ENCODE peak calls at places on chromosomes 16 and 17, in ten cellular contexts. E is K562, O is fibroblast of lung, C is PC-9, P is body of pancreas, W is lower lobe of right lung, F is GM12864, K is mucosa of descending colon, I is heart right ventricle, Q is stomach. D is an unnamed sample.

GRCh38 chr16:50323335-50324011 is 45.3 kb downstream of the BRD7 start:
- DNase-seq in E (peak), O (peak), C (no peak), P (no peak), W (no peak), F (no peak), K (no peak), I (no peak), Q (no peak), D (no peak)

GRCh38 chr16:55622930-55623561 is 32.7 kb upstream of the SLC6A2 start:
- DNase-seq in E (peak), O (no peak), C (peak), P (peak), W (no peak), F (no peak), K (no peak), I (no peak), Q (no peak), D (peak)

GRCh38 chr17:79872762-79873161 is 33.5 kb upstream of the CBX4 start:
- DNase-seq in E (no peak), O (no peak), C (no peak), P (no peak), W (no peak), F (no peak), K (peak), I (no peak), Q (no peak), D (no peak)

GRCh38 chr17:65495255-65496060 is 66.0 kb downstream of the AXIN2 start:
- DNase-seq in E (no peak), O (no peak), C (peak), P (no peak), W (peak), F (no peak), K (peak), I (no peak), Q (no peak), D (peak)

GRCh38 chr17:75289832-75290337 is 652 bp upstream of the SLC25A19 start:
- DNase-seq in E (peak), O (peak), C (no peak), P (peak), W (peak), F (peak), K (peak), I (peak), Q (peak), D (no peak)

GRCh38 chr16:67208525-67208896 is 9.6 kb downstream of the ELMO3 start:
- DNase-seq in E (no peak), O (no peak), C (no peak), P (no peak), W (no peak), F (no peak), K (no peak), I (no peak), Q (no peak), D (no peak)

GRCh38 chr16:76483510-76483909 is 206.3 kb downstream of the CNTNAP4 start:
- DNase-seq in E (no peak), O (no peak), C (no peak), P (no peak), W (no peak), F (no peak), K (no peak), I (no peak), Q (no peak), D (no peak)

GRCh38 chr17:51154176-51154575 is 817 bp downstream of the NME1 start:
- DNase-seq in E (peak), O (peak), C (no peak), P (no peak), W (no peak), F (no peak), K (no peak), I (no peak), Q (no peak), D (no peak)

GRCh38 chr17:3961564-3962047 is 2.6 kb downstream of the ATP2A3 start:
- DNase-seq in E (no peak), O (no peak), C (no peak), P (no peak), W (no peak), F (peak), K (peak), I (no peak), Q (no peak), D (no peak)

GRCh38 chr16:57752203-57752580 is 16.6 kb downstream of the KATNB1 start:
- DNase-seq in E (no peak), O (no peak), C (no peak), P (no peak), W (peak), F (no peak), K (peak), I (no peak), Q (no peak), D (no peak)

GRCh38 chr16:68496689-68497088 is 42.4 kb upstream of the ZFP90 start:
- DNase-seq in E (no peak), O (no peak), C (no peak), P (no peak), W (no peak), F (no peak), K (no peak), I (no peak), Q (no peak), D (no peak)

GRCh38 chr17:47304191-47304590 is 19.6 kb upstream of the EFCAB13 start:
- DNase-seq in E (no peak), O (no peak), C (no peak), P (no peak), W (no peak), F (no peak), K (no peak), I (no peak), Q (no peak), D (no peak)

GRCh38 chr16:70391881-70392481 is 45.3 kb downstream of the DDX19A start:
- DNase-seq in E (no peak), O (peak), C (peak), P (peak), W (no peak), F (no peak), K (no peak), I (peak), Q (no peak), D (no peak)

GRCh38 chr16:7218936-7219335 is 113.7 kb upstream of the RBFOX1 start:
- DNase-seq in E (no peak), O (no peak), C (no peak), P (no peak), W (no peak), F (no peak), K (no peak), I (no peak), Q (no peak), D (no peak)

GRCh38 chr16:3945751-3946603 is 65.5 kb upstream of the CREBBP start:
- DNase-seq in E (no peak), O (peak), C (peak), P (peak), W (peak), F (no peak), K (no peak), I (no peak), Q (peak), D (no peak)

GRCh38 chr16:56450275-56450889 is 750 bp downstream of the NUDT21 start:
- DNase-seq in E (peak), O (peak), C (no peak), P (no peak), W (no peak), F (no peak), K (no peak), I (no peak), Q (no peak), D (no peak)

GRCh38 chr17:36529121-36529520 is 5.5 kb downstream of the MYO19 start:
- DNase-seq in E (peak), O (peak), C (no peak), P (no peak), W (no peak), F (no peak), K (no peak), I (no peak), Q (no peak), D (no peak)

GRCh38 chr16:3101841-3102470 is 2.9 kb upstream of the ZSCAN10 start:
- DNase-seq in E (no peak), O (no peak), C (no peak), P (no peak), W (no peak), F (no peak), K (peak), I (no peak), Q (no peak), D (no peak)

GRCh38 chr16:90046971-90047713 is 27.9 kb upstream of the DBNDD1 start:
- DNase-seq in E (peak), O (peak), C (peak), P (peak), W (peak), F (no peak), K (peak), I (peak), Q (peak), D (peak)

GRCh38 chr17:45976755-45977505 is 22.1 kb upstream of the STH start:
- DNase-seq in E (peak), O (no peak), C (peak), P (no peak), W (no peak), F (no peak), K (no peak), I (no peak), Q (no peak), D (no peak)

GRCh38 chr17:44024271-44024663 is 9.5 kb upstream of the TMEM101 start:
- DNase-seq in E (no peak), O (no peak), C (no peak), P (no peak), W (no peak), F (no peak), K (peak), I (no peak), Q (no peak), D (no peak)

DNA sequence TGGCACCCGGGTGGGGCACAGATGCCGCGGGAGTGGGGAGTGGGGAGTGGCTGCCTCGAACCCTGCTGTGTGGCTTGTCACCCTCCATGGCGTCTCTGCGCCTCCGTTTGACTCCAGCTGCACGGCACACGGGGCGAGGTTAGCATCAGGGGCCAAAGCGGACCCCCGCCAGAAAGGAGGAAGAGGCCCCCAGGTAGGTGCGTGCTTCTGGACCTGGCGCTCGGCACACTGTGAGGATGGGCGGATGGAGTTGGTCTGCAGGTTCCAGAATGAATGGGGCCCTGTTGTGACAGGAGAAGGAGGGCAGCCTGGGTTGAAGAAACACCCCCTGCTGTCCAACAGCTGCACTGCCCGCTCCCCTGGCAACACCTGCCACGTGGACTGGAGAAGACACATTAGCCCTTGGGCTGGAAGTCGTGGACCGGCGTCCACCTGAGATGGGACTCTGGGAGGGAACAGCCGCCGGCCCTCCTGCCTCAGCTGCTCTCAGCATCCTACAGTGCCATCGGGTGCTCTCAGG is 9.4 kb upstream of the FASN start:
- DNase-seq in E (no peak), O (no peak), C (no peak), P (no peak), W (no peak), F (no peak), K (no peak), I (no peak), Q (no peak), D (no peak)
- TF ChIP-seq CTCF in E (peak), O (peak), C (no peak), P (no peak), W (no peak), F (peak), K (no peak), I (no peak), Q (no peak), D (peak)

GRCh38 chr16:22183335-22183734 is 21.0 kb downstream of the SDR42E2 start:
- DNase-seq in E (no peak), O (no peak), C (no peak), P (no peak), W (no peak), F (no peak), K (no peak), I (no peak), Q (no peak), D (no peak)

GRCh38 chr16:22181426-22181825 is 19.1 kb downstream of the SDR42E2 start:
- DNase-seq in E (no peak), O (no peak), C (no peak), P (no peak), W (no peak), F (no peak), K (no peak), I (no peak), Q (no peak), D (no peak)

GRCh38 chr16:22181843-22182242 is 19.5 kb downstream of the SDR42E2 start:
- DNase-seq in E (no peak), O (no peak), C (no peak), P (no peak), W (no peak), F (no peak), K (no peak), I (no peak), Q (no peak), D (no peak)

GRCh38 chr16:22174642-22175041 is 12.3 kb downstream of the SDR42E2 start:
- DNase-seq in E (no peak), O (no peak), C (no peak), P (no peak), W (no peak), F (no peak), K (no peak), I (no peak), Q (no peak), D (no peak)

GRCh38 chr16:22177968-22178934 is 15.9 kb downstream of the SDR42E2 start:
- DNase-seq in E (no peak), O (no peak), C (no peak), P (no peak), W (no peak), F (no peak), K (no peak), I (no peak), Q (no peak), D (no peak)
- TF ChIP-seq CTCF in E (no peak), O (no peak), C (no peak), P (no peak), W (no peak), F (no peak), K (no peak), I (no peak), Q (no peak), D (no peak)

DNA sequence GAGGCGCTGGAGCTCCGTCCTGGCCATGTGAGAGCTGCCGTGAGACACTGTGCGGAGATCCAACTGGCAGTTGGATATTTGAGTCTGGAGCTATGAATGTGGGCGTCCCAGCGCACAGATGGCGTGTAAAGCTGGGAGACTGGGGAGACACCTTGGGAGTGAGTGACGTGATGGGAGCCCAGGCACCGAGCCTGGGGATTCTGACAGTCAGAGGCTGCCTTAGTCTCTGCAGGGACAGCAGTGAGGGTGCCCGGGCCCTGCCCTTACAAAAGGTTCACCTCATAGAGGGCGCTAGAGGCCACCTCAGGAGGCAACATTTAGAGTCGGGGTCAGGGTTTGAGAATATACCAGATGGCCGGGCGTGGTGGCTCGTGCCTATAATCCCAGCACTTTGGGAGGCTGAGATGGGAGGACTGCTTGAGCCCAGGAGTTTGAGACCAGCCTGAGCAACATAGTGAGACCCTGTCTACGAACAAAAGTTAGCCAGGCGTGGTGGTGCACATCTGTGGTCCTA is 194.1 kb upstream of the GSE1 start:
- DNase-seq in E (no peak), O (no peak), C (no peak), P (peak), W (peak), F (no peak), K (peak), I (no peak), Q (no peak), D (peak)
- TF ChIP-seq CTCF in E (peak), O (no peak), C (no peak), P (no peak), W (no peak), F (no peak), K (no peak), I (no peak), Q (no peak), D (no peak)

GRCh38 chr16:886084-886543 is 84.7 kb downstream of the LMF1 start:
- DNase-seq in E (no peak), O (peak), C (no peak), P (no peak), W (peak), F (no peak), K (peak), I (no peak), Q (no peak), D (peak)
- TF ChIP-seq CTCF in E (no peak), O (no peak), C (no peak), P (no peak), W (no peak), F (no peak), K (no peak), I (no peak), Q (no peak), D (no peak)

D was measured in nephron progenitor cell.